ENCODE peak calls at places on chromosomes 1 and 21, in four cellular contexts. K is effector CD4-positive, alpha-beta T cell; D is activated T-cell treated with anti-CD3 and anti-CD28 coated beads for 1 hour; L is NCI-H748 treated with DMSO at 0.1 percent for 48 hours. J is an unnamed sample.

GRCh38 chr1:98035587-98035986 is 114.8 kb upstream of the DPYD start:
- DNase-seq in K (no peak), L (no peak), D (no peak), J (no peak)

GRCh38 chr1:220280249-220280648 is 8.0 kb upstream of the RAB3GAP2 start:
- DNase-seq in L (no peak), D (no peak), K (no peak), J (no peak)

GRCh38 chr1:204296431-204296988 is 63.2 kb downstream of the PLEKHA6 start:
- DNase-seq in L (no peak), D (no peak), K (no peak), J (no peak)

GRCh38 chr1:23210351-23210785 is 6.9 kb downstream of the HTR1D start:
- DNase-seq in K (no peak), L (no peak), D (no peak), J (no peak)

GRCh38 chr21:45891388-45892155 is 90.0 kb upstream of the COL6A1 start:
- DNase-seq in D (no peak), L (no peak), K (no peak), J (no peak)

GRCh38 chr1:200495901-200496300 is 86.1 kb upstream of the ZNF281 start:
- DNase-seq in L (no peak), K (no peak), D (no peak), J (no peak)

GRCh38 chr1:228370439-228370940 is 36.1 kb downstream of the TRIM11 start:
- DNase-seq in L (no peak), D (no peak), K (no peak), J (no peak)

GRCh38 chr1:212485895-212486590 is 53.3 kb downstream of the NENF start:
- DNase-seq in D (no peak), K (no peak), L (peak), J (peak)

GRCh38 chr1:156310962-156311361 is 11.9 kb upstream of the VHLL start:
- DNase-seq in D (no peak), L (no peak), K (no peak), J (no peak)

GRCh38 chr1:43418858-43419257 is 29.2 kb downstream of the SZT2 start:
- DNase-seq in L (no peak), D (no peak), K (no peak), J (no peak)

GRCh38 chr1:61842863-61843514 is 100.7 kb downstream of the PATJ start:
- DNase-seq in D (no peak), L (no peak), K (no peak), J (peak)

GRCh38 chr1:89203166-89203565 is 4.4 kb upstream of the GBP4 start:
- DNase-seq in L (no peak), K (no peak), D (no peak), J (no peak)

GRCh38 chr1:154325583-154326545 is 539 bp downstream of the ATP8B2 start:
- DNase-seq in L (no peak), D (no peak), K (peak), J (peak)

GRCh38 chr1:50257029-50257428 is 148.3 kb downstream of the ELAVL4 start:
- DNase-seq in K (no peak), D (no peak), L (no peak), J (no peak)

GRCh38 chr1:91755176-91755575 is 130.8 kb downstream of the TGFBR3 start:
- DNase-seq in K (no peak), D (no peak), L (no peak), J (no peak)

GRCh38 chr1:25469177-25469576 is 38.5 kb downstream of the MACO1 start:
- DNase-seq in L (no peak), K (no peak), D (no peak), J (no peak)

GRCh38 chr1:173562813-173563212 is 40.1 kb downstream of the SLC9C2 start:
- DNase-seq in L (no peak), D (no peak), K (no peak), J (no peak)

GRCh38 chr1:232422901-232423300 is 207.0 kb downstream of the SIPA1L2 start:
- DNase-seq in D (no peak), K (no peak), L (no peak), J (no peak)

GRCh38 chr21:33801424-33802405 is 113.9 kb downstream of the ATP5PO start:
- DNase-seq in D (no peak), K (no peak), L (peak), J (peak)

GRCh38 chr1:235329139-235329808 is 904 bp downstream of the GGPS1 start:
- DNase-seq in D (peak), L (no peak), K (peak), J (peak)

GRCh38 chr1:13807213-13807612 is 107.2 kb downstream of the PRDM2 start:
- DNase-seq in K (no peak), L (no peak), D (no peak), J (no peak)

GRCh38 chr1:94063379-94063778 is 57.6 kb downstream of the ABCA4 start:
- DNase-seq in D (no peak), K (no peak), L (no peak), J (peak)

GRCh38 chr1:115781343-115781742 is 12.8 kb upstream of the CASQ2 start:
- DNase-seq in D (no peak), K (no peak), L (no peak), J (no peak)

GRCh38 chr1:25461783-25462182 is 31.1 kb downstream of the MACO1 start:
- DNase-seq in L (no peak), D (no peak), K (no peak), J (no peak)

GRCh38 chr21:40143822-40144525 is 276.7 kb downstream of the PCP4 start:
- DNase-seq in L (peak), K (no peak), D (peak), J (peak)

GRCh38 chr1:232937741-232938375 is 12.6 kb upstream of the NTPCR start:
- DNase-seq in K (no peak), L (no peak), D (no peak), J (no peak)

GRCh38 chr1:224929335-224930237 is at the start of gene DNAH14:
- DNase-seq in L (peak), K (no peak), D (no peak), J (peak)

GRCh38 chr1:169288011-169288414 is 79.6 kb downstream of the NME7 start:
- DNase-seq in D (no peak), L (no peak), K (no peak), J (no peak)

GRCh38 chr1:162353078-162353477 is 23.6 kb downstream of the SPATA46 start:
- DNase-seq in L (no peak), K (no peak), D (no peak), J (no peak)

GRCh38 chr1:32055426-32055825 is 17.3 kb upstream of the TMEM39B start:
- DNase-seq in D (no peak), L (no peak), K (no peak), J (no peak)

GRCh38 chr1:8424539-8425116 is 106.7 kb downstream of the SLC45A1 start:
- DNase-seq in K (peak), D (peak), L (no peak), J (peak)

GRCh38 chr1:28256197-28256827 is 3.0 kb upstream of the SESN2 start:
- DNase-seq in L (no peak), K (no peak), D (no peak), J (no peak)

GRCh38 chr21:37412603-37413360 is 46.2 kb downstream of the DYRK1A start:
- DNase-seq in D (no peak), L (no peak), K (no peak), J (no peak)

GRCh38 chr1:10808441-10808840 is 12.0 kb upstream of the CASZ1 start:
- DNase-seq in L (no peak), K (no peak), D (no peak), J (no peak)

GRCh38 chr21:33783580-33783979 is 132.0 kb downstream of the ATP5PO start:
- DNase-seq in L (no peak), D (no peak), K (no peak), J (no peak)

GRCh38 chr21:17542371-17542992 is 29.6 kb downstream of the CXADR start:
- DNase-seq in K (no peak), L (no peak), D (no peak), J (peak)

GRCh38 chr1:158045639-158046038 is 52.2 kb downstream of the KIRREL1 start:
- DNase-seq in K (no peak), L (no peak), D (no peak), J (no peak)

GRCh38 chr1:22210636-22211035 is 67.7 kb upstream of the WNT4 start:
- DNase-seq in L (no peak), D (no peak), K (no peak), J (no peak)

GRCh38 chr1:202697038-202697437 is 13.2 kb downstream of the SYT2 start:
- DNase-seq in K (no peak), L (no peak), D (no peak), J (peak)

GRCh38 chr1:213727853-213728592 is 259.8 kb upstream of the PROX1 start:
- DNase-seq in D (no peak), K (no peak), L (no peak), J (no peak)

J was measured in NCI-H1092 treated with DMSO at 0.1 percent for 48 hours.